ENCODE peak calls at places on chromosomes 7 and 10, in four cellular contexts. D is HL-60, C is psoas muscle, K is coronary artery. I is an unnamed sample.

GRCh38 chr10:122078326-122078725 is 89.4 kb downstream of the TACC2 start:
- DNase-seq in D (no peak), K (no peak), C (no peak), I (no peak)

GRCh38 chr10:86267286-86268195 is 99.1 kb downstream of the GRID1 start:
- DNase-seq in C (no peak), D (no peak), K (peak), I (no peak)

GRCh38 chr7:71343821-71344341 is 211.9 kb downstream of the GALNT17 start:
- DNase-seq in K (no peak), D (no peak), C (no peak), I (no peak)

GRCh38 chr10:43644252-43644651 is 4.4 kb downstream of the ZNF32 start:
- DNase-seq in C (no peak), D (no peak), K (no peak), I (no peak)

GRCh38 chr10:45997557-45997956 is 25.3 kb downstream of the TIMM23 start:
- DNase-seq in D (no peak), C (no peak), K (no peak), I (no peak)

GRCh38 chr7:29485376-29486190 is 78.1 kb upstream of the PRR15 start:
- DNase-seq in D (no peak), C (no peak), K (no peak), I (no peak)

GRCh38 chr10:99621454-99622246 is 1.4 kb upstream of the SLC25A28 start:
- DNase-seq in D (no peak), K (no peak), C (no peak), I (no peak)

GRCh38 chr7:117072620-117073118 is 119.4 kb downstream of the ST7 start:
- DNase-seq in D (peak), C (peak), K (no peak), I (peak)

GRCh38 chr7:20312562-20312961 is 18.1 kb upstream of the ITGB8 start:
- DNase-seq in D (no peak), K (no peak), C (no peak), I (no peak)

GRCh38 chr7:29442146-29442545 is 121.5 kb upstream of the PRR15 start:
- DNase-seq in K (no peak), C (no peak), D (no peak), I (no peak)

GRCh38 chr10:112812571-112812970 is 137.5 kb upstream of the TCF7L2 start:
- DNase-seq in K (no peak), D (no peak), C (no peak), I (no peak)
- H3K4me3 ChIP-seq in K (no peak), D (no peak), C (no peak), I (no peak)

GRCh38 chr7:129368389-129368986 is 65.7 kb upstream of the STRIP2 start:
- DNase-seq in D (no peak), C (no peak), K (no peak), I (no peak)

GRCh38 chr7:129367700-129368388 is 66.4 kb upstream of the STRIP2 start:
- DNase-seq in K (no peak), D (peak), C (peak), I (peak)

GRCh38 chr7:129373651-129374428 is 60.4 kb upstream of the STRIP2 start:
- DNase-seq in C (no peak), K (no peak), D (no peak), I (no peak)

GRCh38 chr7:129367349-129367699 is 66.9 kb upstream of the STRIP2 start:
- DNase-seq in D (no peak), K (no peak), C (no peak), I (no peak)

DNA sequence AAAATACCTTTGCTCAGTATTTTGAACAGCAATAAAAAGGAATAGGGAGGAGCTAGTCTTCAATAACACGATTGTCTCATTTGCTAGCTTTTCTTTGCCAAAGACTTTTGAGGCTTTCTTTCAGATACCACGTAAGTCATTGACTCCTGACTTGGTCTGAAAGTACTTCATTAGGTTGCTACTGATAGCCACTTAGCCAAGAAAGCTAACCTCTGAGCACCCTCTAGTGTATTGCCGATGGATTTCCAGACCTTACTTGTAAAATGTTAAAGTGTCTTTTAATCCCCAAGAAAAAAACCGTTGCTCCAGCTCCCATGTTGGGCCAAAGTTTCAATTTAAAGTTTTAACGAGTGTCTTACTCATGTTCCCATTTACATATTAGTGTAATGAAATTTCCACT is 63.4 kb upstream of the STRIP2 start:
- DNase-seq in K (no peak), D (no peak), C (no peak), I (no peak)
- TF ChIP-seq CTCF in K (no peak), D (no peak), C (no peak), I (no peak)

DNA sequence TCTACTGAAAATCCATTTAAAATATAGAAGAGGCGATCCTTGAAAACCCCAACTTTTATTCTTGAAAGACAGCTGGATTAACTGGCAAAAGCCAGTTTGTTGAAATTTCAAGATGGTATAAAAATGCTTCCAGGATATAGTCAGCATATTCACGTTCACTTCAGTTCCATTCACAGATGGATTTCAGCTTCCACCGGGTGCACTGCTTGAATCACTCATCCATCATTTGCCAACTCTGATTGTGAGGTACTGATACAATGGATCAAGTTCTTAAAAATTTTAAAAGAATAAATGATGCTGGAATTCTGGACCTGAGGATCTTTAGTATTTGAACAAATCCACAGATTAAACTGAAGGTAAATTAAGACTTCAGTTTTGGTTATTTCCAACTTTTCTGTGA is 2.4 kb downstream of the PURB start:
- DNase-seq in C (no peak), D (no peak), K (no peak), I (no peak)
- H3K4me3 ChIP-seq in C (peak), D (peak), K (peak), I (peak)

GRCh38 chr7:149104214-149104613 is 13.7 kb upstream of the ZNF786 start:
- DNase-seq in D (no peak), C (no peak), K (no peak), I (no peak)

GRCh38 chr7:149104749-149105148 is 14.2 kb upstream of the ZNF786 start:
- DNase-seq in C (no peak), K (no peak), D (no peak), I (no peak)

GRCh38 chr7:149099058-149099457 is 8.5 kb upstream of the ZNF786 start:
- DNase-seq in C (no peak), D (no peak), K (no peak), I (no peak)

DNA sequence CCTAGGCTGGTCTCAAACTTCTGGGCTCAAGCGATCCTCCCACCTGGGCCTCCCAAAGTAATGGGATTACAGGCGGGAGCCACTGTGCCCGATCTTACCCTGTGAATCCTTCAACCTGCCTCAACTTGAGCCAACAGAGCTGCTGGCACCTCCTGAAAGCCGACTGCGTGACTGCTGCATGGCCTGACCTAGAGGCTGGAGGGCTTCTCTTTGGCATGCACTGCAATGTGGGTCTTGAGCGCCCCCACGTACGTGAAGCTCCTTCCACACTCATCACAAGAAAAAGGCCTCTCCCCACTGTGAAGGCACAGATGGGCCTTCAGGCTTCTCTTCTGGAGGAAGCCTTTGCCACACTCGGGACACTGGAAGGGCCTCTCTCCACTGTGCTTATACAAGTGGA is 12.9 kb upstream of the ZNF786 start:
- DNase-seq in D (no peak), C (no peak), K (no peak), I (no peak)
- TF ChIP-seq CTCF in D (no peak), C (no peak), K (no peak), I (no peak)

GRCh38 chr7:76165106-76165972 is 36.4 kb upstream of the SRRM3 start:
- DNase-seq in D (no peak), K (no peak), C (no peak), I (no peak)

GRCh38 chr7:76166404-76167255 is 35.1 kb upstream of the SRRM3 start:
- DNase-seq in D (peak), K (peak), C (peak), I (peak)

DNA sequence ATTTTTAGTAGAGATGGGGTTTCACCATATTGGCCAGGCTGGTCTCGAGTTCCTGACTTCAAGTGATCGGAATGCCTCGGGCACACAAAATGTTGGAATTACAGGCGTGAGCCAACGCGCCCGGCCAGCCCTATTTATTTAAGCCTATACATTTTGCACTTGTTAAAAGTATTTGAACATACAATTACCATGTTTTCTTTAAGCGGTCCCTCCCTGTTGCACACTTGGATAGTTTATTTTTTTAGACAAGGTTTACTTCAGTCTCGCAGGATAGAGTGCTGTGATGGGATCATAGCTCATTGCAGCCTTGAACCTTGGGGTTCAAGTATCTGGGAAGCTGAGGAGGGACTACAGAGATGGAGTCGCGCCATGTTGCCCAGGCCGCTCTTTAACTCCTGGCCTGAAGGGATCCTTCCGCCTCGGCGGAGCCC is 35.7 kb upstream of the SRRM3 start:
- DNase-seq in C (no peak), K (no peak), D (no peak), I (no peak)
- H3K4me3 ChIP-seq in C (peak), K (peak), D (peak), I (peak)

I was measured in astrocyte of the cerebellum.